ENCODE peak calls at places on chromosomes 4 and X, in six cellular contexts. X is stimulated activated CD4-positive, alpha-beta T cell treated with anti-CD3 and anti-CD28 coated beads, Interleukin-4, amount 100 ng/mL, for 24 hours; K is tibial artery; W is GM04504; D is NCI-H1417; L is bronchial epithelial cell. M is an unnamed sample.

GRCh38 chr4:96602661-96603060 is 762.8 kb downstream of the PDHA2 start:
- DNase-seq in K (no peak), D (no peak), X (no peak), W (no peak), L (no peak), M (no peak)

GRCh38 chrX:41085883-41086626 is 810 bp downstream of the USP9X start:
- DNase-seq in W (peak; percentile 26), X (peak; percentile 44), D (peak; percentile 87), K (peak; percentile 41), L (peak; percentile 35), M (peak; percentile 26)

GRCh38 chrX:116862340-116862739 is 399.6 kb upstream of the CT83 start:
- DNase-seq in W (no peak), D (no peak), K (no peak), X (no peak), L (no peak), M (no peak)

GRCh38 chr4:173518419-173519102 is 11.5 kb downstream of the HAND2 start:
- DNase-seq in X (no peak), L (peak; percentile 3), K (no peak), W (no peak), D (no peak), M (no peak)

GRCh38 chrX:19557816-19558215 is 42.5 kb upstream of the MAP3K15 start:
- DNase-seq in D (no peak), W (no peak), L (no peak), X (no peak), K (no peak), M (no peak)

GRCh38 chr4:145480257-145480656 is 1.4 kb upstream of the SMAD1 start:
- DNase-seq in W (no peak), L (no peak), X (no peak), D (no peak), K (no peak), M (no peak)

GRCh38 chr4:51932261-51932660 is 87.9 kb downstream of the LRRC66 start:
- DNase-seq in W (no peak), L (no peak), K (peak; percentile 46), D (no peak), X (no peak), M (no peak)

GRCh38 chrX:136176399-136176825 is 29.1 kb downstream of the FHL1 start:
- DNase-seq in D (no peak), W (peak; percentile 75), L (peak; percentile 64), K (peak; percentile 44), X (no peak), M (no peak)

M was measured in substantia nigra.